ENCODE peak calls at places on chromosomes 2 and 18, in five cellular contexts. One of them, this sample, is unnamed.

GRCh38 chr2:238987352-238987981 is 139.6 kb downstream of the TWIST2 start:
- DNase-seq in CD8-positive, alpha-beta memory T cell: no peak
- DNase-seq in CD4-positive, alpha-beta T cell: no peak
- DNase-seq in ACHN: no peak
- DNase-seq in NT2/D1: no peak
- DNase-seq in this sample: no peak

GRCh38 chr18:43789234-43790000 is 512.1 kb upstream of the SYT4 start:
- DNase-seq in CD4-positive, alpha-beta T cell: no peak
- DNase-seq in CD8-positive, alpha-beta memory T cell: no peak
- DNase-seq in NT2/D1: no peak
- DNase-seq in ACHN: no peak
- DNase-seq in this sample: no peak

GRCh38 chr18:12038082-12038660 is 55.5 kb upstream of the ANKRD62 start:
- DNase-seq in CD4-positive, alpha-beta T cell: no peak
- DNase-seq in ACHN: no peak
- DNase-seq in CD8-positive, alpha-beta memory T cell: no peak
- DNase-seq in NT2/D1: no peak
- DNase-seq in this sample: no peak

GRCh38 chr2:109124982-109125594 is 3.9 kb upstream of the SH3RF3 start:
- DNase-seq in CD4-positive, alpha-beta T cell: no peak
- DNase-seq in NT2/D1: no peak
- DNase-seq in CD8-positive, alpha-beta memory T cell: no peak
- DNase-seq in ACHN: peak
- DNase-seq in this sample: no peak

GRCh38 chr2:26292646-26293045 is 47.9 kb downstream of the HADHB start:
- DNase-seq in NT2/D1: no peak
- DNase-seq in CD4-positive, alpha-beta T cell: no peak
- DNase-seq in ACHN: no peak
- DNase-seq in CD8-positive, alpha-beta memory T cell: no peak
- DNase-seq in this sample: no peak

GRCh38 chr2:71797006-71797810 is 343.8 kb downstream of the DYSF start:
- DNase-seq in CD4-positive, alpha-beta T cell: peak
- DNase-seq in CD8-positive, alpha-beta memory T cell: no peak
- DNase-seq in NT2/D1: no peak
- DNase-seq in ACHN: no peak
- DNase-seq in this sample: no peak

GRCh38 chr18:12904012-12904516 is 20.0 kb upstream of the PTPN2 start:
- DNase-seq in ACHN: no peak
- DNase-seq in NT2/D1: no peak
- DNase-seq in CD8-positive, alpha-beta memory T cell: no peak
- DNase-seq in CD4-positive, alpha-beta T cell: no peak
- DNase-seq in this sample: peak

GRCh38 chr18:77110936-77111335 is 21.6 kb downstream of the MBP start:
- DNase-seq in ACHN: no peak
- DNase-seq in CD4-positive, alpha-beta T cell: no peak
- DNase-seq in CD8-positive, alpha-beta memory T cell: no peak
- DNase-seq in NT2/D1: no peak
- DNase-seq in this sample: no peak

GRCh38 chr2:187842978-187843847 is 289.0 kb upstream of the TFPI start:
- DNase-seq in CD4-positive, alpha-beta T cell: no peak
- DNase-seq in CD8-positive, alpha-beta memory T cell: no peak
- DNase-seq in ACHN: peak
- DNase-seq in NT2/D1: peak
- DNase-seq in this sample: peak

GRCh38 chr2:49248506-49248905 is 94.2 kb upstream of the FSHR start:
- DNase-seq in CD8-positive, alpha-beta memory T cell: no peak
- DNase-seq in CD4-positive, alpha-beta T cell: no peak
- DNase-seq in NT2/D1: no peak
- DNase-seq in ACHN: peak
- DNase-seq in this sample: no peak

GRCh38 chr2:69774984-69775982 is 33.3 kb downstream of the ANXA4 start:
- DNase-seq in CD8-positive, alpha-beta memory T cell: no peak
- DNase-seq in NT2/D1: no peak
- DNase-seq in ACHN: no peak
- DNase-seq in CD4-positive, alpha-beta T cell: no peak
- DNase-seq in this sample: no peak

GRCh38 chr2:38271697-38272096 is 105.4 kb downstream of the ATL2 start:
- DNase-seq in CD8-positive, alpha-beta memory T cell: no peak
- DNase-seq in NT2/D1: no peak
- DNase-seq in ACHN: no peak
- DNase-seq in CD4-positive, alpha-beta T cell: no peak
- DNase-seq in this sample: no peak

GRCh38 chr2:212549463-212549862 is 10.9 kb upstream of the ERBB4 start:
- DNase-seq in CD4-positive, alpha-beta T cell: no peak
- DNase-seq in ACHN: no peak
- DNase-seq in CD8-positive, alpha-beta memory T cell: no peak
- DNase-seq in NT2/D1: no peak
- DNase-seq in this sample: no peak

GRCh38 chr2:134070281-134070731 is 183.6 kb upstream of the MGAT5 start:
- DNase-seq in CD8-positive, alpha-beta memory T cell: no peak
- DNase-seq in NT2/D1: no peak
- DNase-seq in ACHN: no peak
- DNase-seq in CD4-positive, alpha-beta T cell: no peak
- DNase-seq in this sample: no peak

GRCh38 chr2:128623776-128624424 is 305.2 kb upstream of the HS6ST1 start:
- DNase-seq in CD8-positive, alpha-beta memory T cell: no peak
- DNase-seq in ACHN: no peak
- DNase-seq in CD4-positive, alpha-beta T cell: no peak
- DNase-seq in NT2/D1: no peak
- DNase-seq in this sample: no peak

GRCh38 chr2:168499500-168499899 is 43.4 kb downstream of the CERS6 start:
- DNase-seq in CD4-positive, alpha-beta T cell: no peak
- DNase-seq in NT2/D1: no peak
- DNase-seq in CD8-positive, alpha-beta memory T cell: no peak
- DNase-seq in ACHN: no peak
- DNase-seq in this sample: no peak